ENCODE peak calls at places on chromosomes 2 and 18, in six cellular contexts. T is IMR-90, I is mucosa of descending colon, C is A673, V is HFF-Myc, M is vagina. W is an unnamed sample.

GRCh38 chr18:80171190-80171872 is 62.3 kb downstream of the ADNP2 start:
- DNase-seq in I (peak), T (peak), V (no peak), M (no peak), C (peak), W (peak)

GRCh38 chr2:172864182-172864581 is 128.5 kb downstream of the RAPGEF4 start:
- DNase-seq in C (peak), V (no peak), T (peak), M (no peak), I (peak), W (peak)

GRCh38 chr2:27265536-27265870 is 2.7 kb upstream of the SLC30A3 start:
- DNase-seq in T (no peak), M (no peak), I (no peak), V (no peak), C (no peak), W (no peak)

GRCh38 chr2:239715202-239715601 is 309.9 kb downstream of the NDUFA10 start:
- DNase-seq in I (no peak), T (no peak), M (no peak), C (no peak), V (no peak), W (no peak)

GRCh38 chr2:68653034-68653433 is 9.7 kb downstream of the PROKR1 start:
- DNase-seq in T (no peak), V (no peak), M (no peak), I (no peak), C (no peak), W (no peak)

GRCh38 chr2:10963155-10963554 is 51.4 kb downstream of the KCNF1 start:
- DNase-seq in M (no peak), V (peak), C (no peak), T (peak), I (no peak), W (peak)

GRCh38 chr2:147364597-147364996 is 480.2 kb upstream of the ACVR2A start:
- DNase-seq in C (no peak), T (no peak), V (no peak), M (no peak), I (no peak), W (no peak)

GRCh38 chr2:110815938-110816337 is 83.6 kb downstream of the ACOXL start:
- DNase-seq in C (no peak), T (no peak), V (no peak), M (no peak), I (no peak), W (no peak)

GRCh38 chr2:45067859-45068642 is 58.8 kb upstream of the SIX2 start:
- DNase-seq in M (no peak), I (no peak), T (no peak), V (no peak), C (peak), W (peak)

GRCh38 chr2:38030590-38031326 is 45.2 kb downstream of the CYP1B1 start:
- DNase-seq in C (no peak), T (no peak), V (no peak), I (no peak), M (no peak), W (peak)

GRCh38 chr18:62584241-62585120 is 61.7 kb downstream of the ZCCHC2 start:
- DNase-seq in C (peak), V (peak), I (peak), T (peak), M (peak), W (peak)

GRCh38 chr18:12432881-12433280 is 25.2 kb downstream of the PRELID3A start:
- DNase-seq in M (no peak), C (no peak), T (no peak), I (no peak), V (no peak), W (no peak)

GRCh38 chr2:11077411-11077810 is 77.9 kb upstream of the SLC66A3 start:
- DNase-seq in I (no peak), V (no peak), T (no peak), M (no peak), C (no peak), W (no peak)

GRCh38 chr18:45006934-45007333 is 326.2 kb downstream of the SETBP1 start:
- DNase-seq in C (no peak), T (peak), I (no peak), V (no peak), M (no peak), W (peak)

GRCh38 chr18:62663731-62664336 is 51.5 kb upstream of the PHLPP1 start:
- DNase-seq in C (no peak), V (no peak), I (no peak), T (peak), M (no peak), W (peak)

GRCh38 chr2:10452334-10452733 is 4.2 kb upstream of the ODC1 start:
- DNase-seq in I (peak), V (peak), C (no peak), M (no peak), T (peak), W (peak)

GRCh38 chr18:38369772-38370690 is 804.4 kb upstream of the CELF4 start:
- DNase-seq in V (no peak), T (no peak), C (no peak), I (no peak), M (no peak), W (no peak)

GRCh38 chr2:137229834-137230233 is 464.5 kb downstream of the THSD7B start:
- DNase-seq in C (no peak), M (no peak), I (no peak), V (no peak), T (no peak), W (no peak)

GRCh38 chr2:56034258-56034657 is 110.7 kb upstream of the EFEMP1 start:
- DNase-seq in V (no peak), C (no peak), T (no peak), I (no peak), M (no peak), W (no peak)

GRCh38 chr2:56040834-56041233 is 117.3 kb upstream of the EFEMP1 start:
- DNase-seq in V (no peak), C (no peak), I (no peak), M (no peak), T (no peak), W (no peak)

GRCh38 chr2:56040189-56040588 is 116.6 kb upstream of the EFEMP1 start:
- DNase-seq in C (no peak), M (no peak), V (no peak), T (no peak), I (no peak), W (no peak)
- H3K4me3 ChIP-seq in C (no peak), M (no peak), V (no peak), T (no peak), I (no peak), W (no peak)

GRCh38 chr2:46460991-46461715 is 18.2 kb upstream of the TMEM247 start:
- DNase-seq in M (no peak), I (peak), V (no peak), T (peak), C (peak), W (peak)

GRCh38 chr2:46462936-46463335 is 16.4 kb upstream of the TMEM247 start:
- DNase-seq in T (peak), V (no peak), M (peak), I (no peak), C (no peak), W (peak)

GRCh38 chr2:46460241-46460921 is 19.0 kb upstream of the TMEM247 start:
- DNase-seq in V (no peak), C (no peak), I (peak), T (no peak), M (no peak), W (no peak)

GRCh38 chr2:46459694-46460093 is 19.7 kb upstream of the TMEM247 start:
- DNase-seq in C (no peak), V (no peak), M (no peak), I (no peak), T (no peak), W (no peak)

GRCh38 chr2:46461716-46462171 is 17.6 kb upstream of the TMEM247 start:
- DNase-seq in T (no peak), M (no peak), V (no peak), I (no peak), C (no peak), W (no peak)
- TF ChIP-seq CTCF in T (no peak), M (no peak), V (no peak), I (no peak), C (no peak), W (no peak)

GRCh38 chr2:55013936-55014335 is 36.3 kb downstream of the RTN4 start:
- DNase-seq in I (no peak), T (no peak), M (no peak), C (peak), V (no peak), W (no peak)

GRCh38 chr2:55010149-55010591 is 40.1 kb downstream of the RTN4 start:
- DNase-seq in I (peak), C (peak), M (no peak), V (peak), T (peak), W (peak)

GRCh38 chr2:55010915-55011314 is 39.3 kb downstream of the RTN4 start:
- DNase-seq in V (no peak), C (no peak), M (no peak), T (peak), I (peak), W (peak)

GRCh38 chr2:55012648-55013484 is 37.4 kb downstream of the RTN4 start:
- DNase-seq in C (no peak), M (no peak), T (no peak), I (no peak), V (no peak), W (no peak)

DNA sequence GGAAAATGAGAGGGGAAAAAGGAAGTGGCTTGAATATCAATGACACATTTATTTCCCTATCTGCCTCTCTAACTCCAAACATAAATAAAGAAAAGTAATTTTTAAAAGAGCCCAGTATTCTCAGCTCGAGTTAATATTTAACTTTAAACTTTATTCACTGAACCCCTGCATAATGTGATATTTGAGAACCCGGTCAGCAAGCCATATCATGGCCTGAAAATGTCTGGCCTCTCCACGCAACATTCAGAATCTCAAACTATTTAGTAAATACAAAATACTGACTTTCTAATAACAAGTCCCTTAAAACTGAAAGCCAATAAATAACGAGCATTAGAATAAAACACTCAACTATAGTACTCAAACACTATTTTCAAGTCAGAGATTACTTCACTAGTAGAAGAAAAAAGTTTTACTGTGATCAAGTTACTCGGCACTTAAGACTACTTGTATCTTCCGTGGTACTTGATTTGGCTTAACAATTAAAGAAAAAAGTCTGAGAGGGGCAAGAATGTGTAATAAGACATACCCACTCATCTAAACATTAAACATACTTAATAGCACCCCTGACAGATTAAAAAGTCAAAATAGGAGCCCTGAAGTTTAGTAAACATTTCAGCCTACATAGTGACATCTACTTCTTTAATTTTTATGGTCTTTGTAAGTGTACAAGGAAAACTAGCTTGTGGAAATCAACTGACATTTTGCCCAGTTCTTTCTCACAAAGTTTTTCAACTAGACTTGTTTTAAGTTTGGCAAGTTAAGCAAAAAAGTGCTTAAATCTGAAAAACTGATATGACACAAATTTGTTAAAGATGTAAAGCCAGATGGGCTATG is 38.3 kb downstream of the RTN4 start:
- DNase-seq in I (no peak), C (no peak), M (no peak), V (no peak), T (no peak), W (no peak)
- H3K4me3 ChIP-seq in I (no peak), C (peak), M (no peak), V (no peak), T (no peak), W (no peak)

GRCh38 chr2:218093879-218094278 is 24.8 kb downstream of the RUFY4 start:
- DNase-seq in C (peak), V (no peak), T (no peak), I (no peak), M (no peak), W (no peak)
- TF ChIP-seq CTCF in C (peak), V (peak), T (no peak), I (no peak), M (no peak), W (peak)